ENCODE peak calls at places on chromosomes 11 and 22, in five cellular contexts. Y, D, F, H and I are unnamed samples.

GRCh38 chr11:122715883-122716282 is 60.4 kb downstream of the UBASH3B start:
- DNase-seq in D (no peak), F (no peak), Y (no peak), H (no peak), I (no peak)

GRCh38 chr11:61415381-61415780 is 14.4 kb downstream of the CPSF7 start:
- DNase-seq in F (no peak), Y (no peak), H (no peak), D (no peak), I (no peak)

GRCh38 chr11:35491231-35491871 is 34.1 kb downstream of the PAMR1 start:
- DNase-seq in H (no peak), D (peak; percentile 86), Y (no peak), F (peak; percentile 72), I (no peak)

GRCh38 chr11:16365456-16366355 is 9.4 kb upstream of the SOX6 start:
- DNase-seq in F (no peak), D (no peak), H (no peak), Y (no peak), I (no peak)

GRCh38 chr22:26942301-26942927 is 285.0 kb downstream of the MIAT start:
- DNase-seq in D (no peak), H (no peak), Y (peak; percentile 65), F (no peak), I (no peak)

GRCh38 chr11:61609970-61610347 is 29.1 kb upstream of the SYT7 start:
- DNase-seq in D (no peak), H (no peak), F (no peak), Y (peak; percentile 51), I (no peak)

GRCh38 chr11:12556788-12557384 is 117.3 kb upstream of the TEAD1 start:
- DNase-seq in F (peak; percentile 94), D (peak; percentile 74), Y (no peak), H (no peak), I (no peak)

GRCh38 chr11:91163619-91164451 is 941.0 kb upstream of the CHORDC1 start:
- DNase-seq in Y (peak; percentile 28), F (no peak), D (peak; percentile 76), H (no peak), I (no peak)

GRCh38 chr22:31084811-31085492 is 3.8 kb downstream of the SMTN start:
- DNase-seq in D (peak; percentile 82), Y (peak; percentile 96), F (peak; percentile 69), H (peak; percentile 94), I (peak; percentile 97)

GRCh38 chr11:72751293-72752087 is 718 bp downstream of the ARAP1 start:
- DNase-seq in F (no peak), Y (peak; percentile 66), D (no peak), H (no peak), I (peak; percentile 47)

GRCh38 chr11:85737738-85738137 is 51.7 kb upstream of the CCDC89 start:
- DNase-seq in H (no peak), D (no peak), Y (no peak), F (no peak), I (no peak)

GRCh38 chr22:37328017-37328416 is 45.7 kb downstream of the CYTH4 start:
- DNase-seq in Y (no peak), F (no peak), H (no peak), D (peak; percentile 92), I (no peak)

GRCh38 chr11:71186861-71187260 is 65.5 kb downstream of the SHANK2 start:
- DNase-seq in F (no peak), D (no peak), H (no peak), Y (no peak), I (no peak)

GRCh38 chr22:40525250-40525884 is 111.2 kb downstream of the MRTFA start:
- DNase-seq in D (peak; percentile 71), F (no peak), Y (no peak), H (no peak), I (no peak)

GRCh38 chr11:35822815-35823495 is 120.9 kb upstream of the LDLRAD3 start:
- DNase-seq in F (no peak), H (no peak), D (peak; percentile 4), Y (no peak), I (no peak)

GRCh38 chr22:46467006-46467405 is 70.4 kb downstream of the CELSR1 start:
- DNase-seq in H (no peak), F (no peak), Y (no peak), D (no peak), I (no peak)

GRCh38 chr22:50307891-50308596 is 598 bp upstream of the PLXNB2 start:
- DNase-seq in F (no peak), D (no peak), H (no peak), Y (no peak), I (no peak)

GRCh38 chr22:38782402-38783094 is 11.4 kb downstream of the DNAL4 start:
- DNase-seq in H (peak; percentile 19), Y (no peak), D (peak; percentile 72), F (no peak), I (peak; percentile 15)

GRCh38 chr22:48926663-48927062 is 901.0 kb downstream of the BRD1 start:
- DNase-seq in D (no peak), Y (no peak), F (no peak), H (no peak), I (no peak)

GRCh38 chr11:60376601-60377000 is 1.7 kb upstream of the MS4A7 start:
- DNase-seq in H (no peak), Y (no peak), D (no peak), F (no peak), I (no peak)

GRCh38 chr11:103070142-103070541 is 21.8 kb downstream of the DCUN1D5 start:
- DNase-seq in F (no peak), D (no peak), Y (no peak), H (no peak), I (no peak)

GRCh38 chr22:18079706-18080230 is 2.0 kb downstream of the PEX26 start:
- DNase-seq in Y (no peak), D (no peak), F (no peak), H (no peak), I (no peak)

GRCh38 chr22:18076060-18076497 is 1.7 kb upstream of the PEX26 start:
- DNase-seq in F (peak; percentile 81), D (peak; percentile 96), Y (peak; percentile 72), H (peak; percentile 61), I (peak; percentile 66)

GRCh38 chr22:18077087-18077638 is 627 bp upstream of the PEX26 start:
- DNase-seq in H (no peak), D (no peak), Y (no peak), F (no peak), I (no peak)

GRCh38 chr22:18077639-18078328 is at the start of gene PEX26:
- DNase-seq in F (peak; percentile 89), H (peak; percentile 95), Y (peak; percentile 95), D (peak; percentile 96), I (peak; percentile 96)

DNA sequence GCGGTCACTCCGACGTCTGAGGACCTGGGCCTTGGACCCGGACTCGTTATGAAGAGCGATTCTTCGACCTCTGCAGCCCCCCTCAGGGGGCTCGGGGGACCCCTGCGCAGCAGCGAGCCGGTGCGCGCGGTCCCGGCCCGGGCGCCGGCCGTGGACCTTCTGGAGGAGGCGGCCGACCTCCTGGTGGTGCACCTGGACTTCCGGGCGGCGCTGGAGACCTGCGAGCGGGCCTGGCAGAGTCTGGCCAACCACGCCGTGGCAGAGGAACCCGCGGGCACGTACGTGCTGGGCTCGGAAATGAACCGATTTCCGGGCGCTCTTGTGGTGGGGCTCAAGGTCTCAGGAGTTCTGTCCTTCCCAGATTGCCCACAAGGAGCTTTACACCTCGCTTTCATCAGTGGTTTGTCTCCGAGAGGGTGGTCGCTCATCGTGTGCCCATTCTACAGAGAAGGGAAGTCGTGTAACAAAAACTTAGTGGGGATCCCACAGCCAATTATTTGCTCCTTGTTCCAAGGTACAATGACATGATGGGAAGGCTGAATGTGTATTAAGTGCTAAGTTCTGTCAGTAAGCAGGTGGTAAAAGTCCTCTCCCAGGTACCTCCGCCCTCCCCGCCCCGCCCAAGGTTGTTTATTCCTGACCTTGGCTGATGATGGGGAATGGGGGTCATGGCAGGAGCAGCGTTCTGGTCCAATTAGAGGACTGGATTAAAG is 695 bp downstream of the PEX26 start:
- DNase-seq in D (no peak), F (no peak), H (peak; percentile 46), Y (peak; percentile 63), I (peak; percentile 52)
- TF ChIP-seq CTCF in D (peak; percentile 15), F (no peak), H (peak; percentile 13), Y (peak; percentile 12), I (peak; percentile 22)

DNA sequence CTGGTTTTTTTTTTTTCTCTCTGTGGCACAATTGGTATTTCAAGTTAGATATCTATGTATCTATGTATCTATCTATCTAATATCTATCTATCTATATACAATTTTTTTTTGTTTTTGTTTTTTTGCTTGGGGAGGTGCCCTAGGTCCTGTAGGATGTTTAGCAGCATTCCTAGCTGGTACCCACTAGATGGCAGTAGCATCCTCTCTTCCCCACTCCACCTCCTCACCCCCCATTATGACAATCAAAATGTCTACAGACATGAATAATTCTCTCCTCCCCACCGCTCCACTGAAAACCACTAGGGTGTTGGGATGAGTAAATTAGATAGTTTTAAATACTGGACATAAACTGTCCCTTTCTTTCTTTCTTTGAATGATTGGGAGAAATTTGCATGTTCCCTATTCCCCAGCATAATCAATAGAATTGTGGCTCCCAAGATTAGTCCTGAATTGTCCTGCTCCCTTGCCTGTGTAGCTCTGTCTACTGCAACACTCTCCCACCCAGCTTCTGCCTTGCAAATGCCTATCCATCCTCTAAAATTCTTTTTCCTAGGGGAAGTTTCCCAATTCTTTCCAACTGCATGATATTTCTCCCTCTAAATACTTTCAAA is 1152.4 kb downstream of the LRRC4C start:
- DNase-seq in H (peak; percentile 34), F (peak; percentile 16), D (peak; percentile 61), Y (peak; percentile 60), I (peak; percentile 47)
- TF ChIP-seq CTCF in H (peak; percentile 43), F (peak; percentile 80), D (peak; percentile 70), Y (peak; percentile 87), I (peak; percentile 55)

GRCh38 chr11:64353761-64354506 is 5.0 kb upstream of the RPS6KA4 start:
- DNase-seq in H (no peak), D (no peak), Y (peak; percentile 40), F (no peak), I (no peak)

GRCh38 chr11:64357446-64357845 is 1.5 kb upstream of the RPS6KA4 start:
- DNase-seq in Y (peak; percentile 44), H (no peak), F (no peak), D (no peak), I (no peak)

GRCh38 chr11:64356498-64357411 is 2.2 kb upstream of the RPS6KA4 start:
- DNase-seq in H (no peak), Y (peak; percentile 83), F (no peak), D (peak; percentile 57), I (no peak)

GRCh38 chr11:64353101-64353738 is 5.7 kb upstream of the RPS6KA4 start:
- DNase-seq in D (no peak), Y (no peak), H (no peak), F (no peak), I (no peak)

GRCh38 chr11:64355078-64355940 is 3.7 kb upstream of the RPS6KA4 start:
- DNase-seq in F (peak; percentile 38), D (peak; percentile 85), Y (peak; percentile 89), H (peak; percentile 77), I (peak; percentile 85)
- TF ChIP-seq CTCF in F (peak; percentile 84), D (peak; percentile 89), Y (peak; percentile 74), H (peak; percentile 81), I (peak; percentile 72)

DNA sequence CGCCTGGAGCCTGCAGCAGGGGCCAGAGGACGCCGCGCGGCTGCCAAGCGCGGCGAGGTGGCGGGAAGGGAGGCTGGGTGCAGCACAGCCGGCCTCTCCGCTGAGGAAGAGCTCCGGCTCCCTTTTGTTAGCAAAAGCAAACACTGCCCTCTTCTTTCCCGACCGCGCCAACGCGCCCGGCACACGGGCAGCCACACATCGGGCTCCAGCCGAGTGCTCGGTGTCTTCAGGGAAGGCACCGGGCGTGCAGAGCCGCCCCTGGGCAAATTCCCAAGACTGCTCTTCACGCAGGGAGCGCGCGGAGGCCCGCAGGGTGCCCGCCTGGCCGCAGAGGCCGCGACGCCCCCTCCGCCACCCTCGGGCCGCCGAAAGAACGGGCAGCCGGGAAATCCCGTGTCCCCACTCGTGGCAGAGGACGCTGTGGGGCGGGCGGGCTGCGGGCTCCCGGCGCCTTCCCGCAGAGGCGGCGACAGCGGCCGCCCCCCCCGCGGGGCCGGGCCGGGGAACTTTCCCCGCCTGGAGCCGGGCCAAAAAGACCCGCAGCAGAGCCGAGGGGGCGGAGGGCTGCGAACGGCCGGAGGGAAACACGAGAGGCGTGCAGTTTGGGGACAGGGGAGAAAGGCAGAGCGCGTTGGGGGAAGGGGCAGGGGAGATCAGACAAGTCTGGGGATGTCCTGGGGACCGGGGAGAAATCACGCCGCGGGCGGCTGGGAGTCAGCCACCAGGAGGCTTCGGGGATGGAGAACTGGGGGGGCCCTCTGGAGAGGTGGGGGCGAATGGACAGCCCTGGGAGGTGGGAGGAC is 931 bp downstream of the CADM1 start:
- DNase-seq in D (peak; percentile 15), H (peak; percentile 46), F (no peak), Y (peak; percentile 74), I (peak; percentile 67)
- TF ChIP-seq CTCF in D (peak; percentile 6), H (no peak), F (no peak), Y (peak; percentile 40), I (peak; percentile 42)